ENCODE peak calls at places on chromosomes 1 and 21, in six cellular contexts. H is M059J, T is SJSA1, L is kidney glomerular epithelial cell, F is fibroblast of gingiva, Y is aorta. D is an unnamed sample.

GRCh38 chr1:1307261-1307907 is 346 bp downstream of the ACAP3 start:
- DNase-seq in F (peak; percentile 40), H (peak; percentile 47), L (no peak), T (no peak), Y (no peak), D (no peak)

GRCh38 chr1:227459326-227459841 is 104.0 kb upstream of the ZNF678 start:
- DNase-seq in Y (no peak), F (no peak), T (no peak), L (no peak), H (no peak), D (no peak)

GRCh38 chr1:110783292-110783918 is 89.5 kb upstream of the CD53 start:
- DNase-seq in H (peak; percentile 42), F (peak; percentile 32), T (no peak), L (peak; percentile 51), Y (no peak), D (peak; percentile 56)

GRCh38 chr21:37341254-37341960 is 25.2 kb upstream of the DYRK1A start:
- DNase-seq in Y (no peak), L (no peak), T (no peak), F (no peak), H (peak; percentile 90), D (peak; percentile 17)

GRCh38 chr1:18578271-18578670 is 52.4 kb upstream of the PAX7 start:
- DNase-seq in Y (peak; percentile 36), F (no peak), H (peak; percentile 34), L (no peak), T (no peak), D (no peak)

GRCh38 chr1:167130782-167131520 is 37.1 kb downstream of the STYXL2 start:
- DNase-seq in Y (no peak), F (no peak), H (no peak), L (no peak), T (no peak), D (no peak)

GRCh38 chr1:173114381-173114780 is 63.6 kb upstream of the TNFSF18 start:
- DNase-seq in Y (no peak), H (no peak), F (no peak), T (no peak), L (no peak), D (no peak)

GRCh38 chr1:182968151-182968741 is 15.3 kb upstream of the SHCBP1L start:
- DNase-seq in Y (no peak), L (peak; percentile 27), T (no peak), H (peak; percentile 91), F (no peak), D (peak; percentile 78)

GRCh38 chr1:243559575-243560172 is 290.4 kb downstream of the AKT3 start:
- DNase-seq in H (no peak), Y (no peak), L (no peak), T (no peak), F (no peak), D (no peak)

GRCh38 chr1:209076688-209077087 is 506.8 kb upstream of the CAMK1G start:
- DNase-seq in F (no peak), H (peak; percentile 51), T (no peak), L (no peak), Y (no peak), D (peak; percentile 36)

GRCh38 chr21:21045538-21045937 is 47.3 kb downstream of the NCAM2 start:
- DNase-seq in H (peak; percentile 20), L (no peak), T (no peak), F (peak; percentile 36), Y (no peak), D (no peak)

GRCh38 chr21:46099476-46099875 is 1.6 kb downstream of the COL6A2 start:
- DNase-seq in H (no peak), L (no peak), T (no peak), Y (peak; percentile 80), F (peak; percentile 54), D (no peak)

GRCh38 chr1:43552813-43553212 is 22.1 kb downstream of the PTPRF start:
- DNase-seq in L (peak; percentile 56), Y (no peak), H (no peak), T (no peak), F (peak; percentile 47), D (no peak)

GRCh38 chr1:86718786-86719185 is 14.4 kb downstream of the SH3GLB1 start:
- DNase-seq in H (no peak), L (no peak), T (no peak), F (no peak), Y (no peak), D (no peak)

GRCh38 chr1:205064741-205065316 is 19.4 kb downstream of the TMEM81 start:
- DNase-seq in T (no peak), Y (peak; percentile 32), L (no peak), H (no peak), F (no peak), D (no peak)

GRCh38 chr21:18716578-18717138 is 313.1 kb upstream of the TMPRSS15 start:
- DNase-seq in T (no peak), L (no peak), F (no peak), Y (no peak), H (peak; percentile 5), D (no peak)

GRCh38 chr21:39136711-39137110 is 46.5 kb downstream of the PSMG1 start:
- DNase-seq in Y (no peak), F (no peak), L (no peak), H (peak; percentile 93), T (peak; percentile 72), D (no peak)

GRCh38 chr1:185741551-185741950 is 7.4 kb downstream of the HMCN1 start:
- DNase-seq in F (peak; percentile 66), H (no peak), T (no peak), Y (no peak), L (no peak), D (no peak)

GRCh38 chr1:209866201-209866600 is 38.4 kb downstream of the UTP25 start:
- DNase-seq in H (no peak), Y (no peak), T (no peak), F (no peak), L (no peak), D (no peak)

GRCh38 chr21:31873696-31874599 is 1.1 kb downstream of the HUNK start:
- DNase-seq in Y (peak; percentile 85), H (no peak), F (no peak), L (peak; percentile 10), T (peak; percentile 82), D (no peak)

GRCh38 chr21:16634522-16634914 is 878.3 kb upstream of the CXADR start:
- DNase-seq in H (no peak), L (no peak), T (no peak), Y (no peak), F (peak; percentile 3), D (no peak)

GRCh38 chr1:59136541-59137335 is 160.2 kb upstream of the FGGY start:
- DNase-seq in Y (no peak), L (no peak), T (no peak), F (peak; percentile 87), H (peak; percentile 85), D (peak; percentile 86)

GRCh38 chr1:208029381-208030319 is 118.7 kb upstream of the CD34 start:
- DNase-seq in L (peak; percentile 22), Y (peak; percentile 84), T (no peak), F (peak; percentile 57), H (peak; percentile 60), D (peak; percentile 59)

GRCh38 chr21:38848187-38848609 is 42.5 kb downstream of the ETS2 start:
- DNase-seq in T (no peak), L (no peak), H (no peak), Y (no peak), F (no peak), D (no peak)

GRCh38 chr1:20726107-20726911 is 6.2 kb downstream of the SH2D5 start:
- DNase-seq in F (no peak), H (no peak), Y (peak; percentile 73), L (no peak), T (peak; percentile 43), D (no peak)

GRCh38 chr21:44985441-44986401 is 45.9 kb downstream of the SLX9 start:
- DNase-seq in T (no peak), Y (peak; percentile 75), H (no peak), F (no peak), L (no peak), D (no peak)

GRCh38 chr1:178885869-178886268 is 15.0 kb upstream of the ANGPTL1 start:
- DNase-seq in T (no peak), H (no peak), F (no peak), Y (no peak), L (no peak), D (no peak)

GRCh38 chr1:111274653-111275052 is 16.0 kb upstream of the CHIA start:
- DNase-seq in T (no peak), L (no peak), H (peak; percentile 63), Y (no peak), F (peak; percentile 17), D (no peak)

GRCh38 chr1:205494119-205494518 is 10.3 kb upstream of the CDK18 start:
- DNase-seq in Y (no peak), F (no peak), T (no peak), H (no peak), L (no peak), D (no peak)

GRCh38 chr21:45283611-45284455 is 3.9 kb downstream of the POFUT2 start:
- DNase-seq in L (no peak), F (no peak), T (peak; percentile 34), Y (no peak), H (no peak), D (no peak)

GRCh38 chr1:151346769-151347522 is at the start of gene RFX5:
- DNase-seq in F (peak; percentile 94), H (peak; percentile 98), L (peak; percentile 99), T (peak; percentile 97), Y (peak; percentile 96), D (peak; percentile 97)

GRCh38 chr1:210603123-210603522 is 274.4 kb downstream of the HHAT start:
- DNase-seq in T (no peak), F (no peak), Y (no peak), H (no peak), L (no peak), D (no peak)

GRCh38 chr1:91735266-91735845 is 150.6 kb downstream of the TGFBR3 start:
- DNase-seq in F (no peak), T (no peak), L (no peak), Y (no peak), H (no peak), D (no peak)

GRCh38 chr1:22111620-22112019 is 31.3 kb downstream of the WNT4 start:
- DNase-seq in Y (no peak), L (no peak), H (peak; percentile 80), T (no peak), F (no peak), D (no peak)

D was measured in renal cortical epithelial cell.